ENCODE peak calls at places on chromosomes 16 and 17, in five cellular contexts. W is mammary epithelial cell, O is stomach, Z is cardiac muscle cell, I is tibial artery. H is an unnamed sample.

GRCh38 chr16:67013823-67014640 is 14.9 kb upstream of the CBFB start:
- DNase-seq in W (no peak), O (peak; percentile 68), Z (peak; percentile 89), I (peak; percentile 95), H (no peak)

GRCh38 chr16:57757883-57758282 is 22.3 kb downstream of the KATNB1 start:
- DNase-seq in W (no peak), O (no peak), Z (no peak), I (no peak), H (no peak)

GRCh38 chr17:57442914-57443571 is 186.7 kb downstream of the MSI2 start:
- DNase-seq in W (peak; percentile 70), O (peak; percentile 36), Z (peak; percentile 52), I (no peak), H (peak; percentile 22)

GRCh38 chr16:27246439-27246838 is 22.1 kb downstream of the NSMCE1 start:
- DNase-seq in W (no peak), O (no peak), Z (no peak), I (no peak), H (no peak)

GRCh38 chr17:66952031-66952524 is 12.4 kb upstream of the CACNG4 start:
- DNase-seq in W (peak; percentile 97), O (peak; percentile 71), Z (peak; percentile 63), I (no peak), H (peak; percentile 95)

GRCh38 chr17:17073627-17074521 is 31.6 kb downstream of the MPRIP start:
- DNase-seq in W (no peak), O (no peak), Z (no peak), I (peak; percentile 55), H (no peak)

GRCh38 chr16:69839240-69839688 is 77.1 kb downstream of the WWP2 start:
- DNase-seq in W (no peak), O (no peak), Z (no peak), I (no peak), H (no peak)

GRCh38 chr17:45293413-45294211 is 23.2 kb downstream of the MAP3K14 start:
- DNase-seq in W (peak; percentile 81), O (peak; percentile 78), Z (peak; percentile 90), I (peak; percentile 94), H (no peak)

GRCh38 chr17:73613271-73613941 is 30.8 kb downstream of the SDK2 start:
- DNase-seq in W (no peak), O (no peak), Z (no peak), I (no peak), H (no peak)

GRCh38 chr17:44915321-44915726 is at the start of gene GFAP:
- DNase-seq in W (no peak), O (no peak), Z (no peak), I (peak; percentile 56), H (no peak)

GRCh38 chr17:43917348-43918025 is 10.2 kb upstream of the MPP2 start:
- DNase-seq in W (no peak), O (peak; percentile 30), Z (peak; percentile 45), I (no peak), H (no peak)

GRCh38 chr17:75873587-75874322 is 4.6 kb downstream of the TRIM47 start:
- DNase-seq in W (no peak), O (no peak), Z (no peak), I (peak; percentile 88), H (no peak)

GRCh38 chr17:4199818-4200402 is 56.9 kb downstream of the CYB5D2 start:
- DNase-seq in W (peak; percentile 13), O (no peak), Z (peak; percentile 56), I (no peak), H (no peak)

GRCh38 chr16:17395849-17396480 is 74.8 kb downstream of the XYLT1 start:
- DNase-seq in W (no peak), O (peak; percentile 49), Z (peak; percentile 47), I (peak; percentile 76), H (peak; percentile 45)

GRCh38 chr17:45640141-45640850 is 143.8 kb upstream of the CRHR1 start:
- DNase-seq in W (peak; percentile 39), O (peak; percentile 70), Z (peak; percentile 86), I (peak; percentile 73), H (peak; percentile 14)

DNA sequence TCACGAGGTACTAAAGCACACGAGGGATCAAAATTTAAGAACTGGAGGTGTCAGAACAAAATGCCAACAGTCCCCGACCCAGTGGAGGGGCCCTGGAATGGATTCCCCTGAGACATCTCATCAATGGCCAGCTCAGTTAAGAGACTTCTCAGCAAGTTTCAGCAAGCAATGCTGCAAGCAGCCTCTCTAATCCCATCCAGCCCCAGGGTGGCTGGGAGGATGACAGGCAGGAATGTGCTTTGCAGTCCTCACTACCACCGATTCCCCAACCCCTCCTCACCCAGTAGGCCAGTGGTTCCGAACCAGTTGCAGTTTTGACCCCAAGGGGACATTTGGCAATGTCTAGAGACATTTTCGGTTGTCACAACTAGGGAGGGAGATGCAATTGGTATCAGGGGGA is 8.7 kb downstream of the GPRC5B start:
- DNase-seq in W (no peak), O (no peak), Z (no peak), I (no peak), H (no peak)
- H3K27ac ChIP-seq in W (no peak overlapping the region), O (no peak overlapping the region), Z (no peak overlapping the region), I (no peak overlapping the region), H (no peak overlapping the region)

GRCh38 chr17:62792122-62792800 is 15.9 kb downstream of the MARCHF10 start:
- DNase-seq in W (peak; percentile 60), O (no peak), Z (peak; percentile 62), I (no peak), H (peak; percentile 66)
- H3K27ac ChIP-seq in W (no peak overlapping the region), O (no peak overlapping the region), Z (no peak overlapping the region), I (no peak overlapping the region), H (peak overlapping the region; percentile 64)

GRCh38 chr16:87266846-87267245 is 50.3 kb downstream of the C16orf95 start:
- DNase-seq in W (no peak), O (no peak), Z (no peak), I (peak; percentile 29), H (no peak)
- H3K27ac ChIP-seq in W (no peak overlapping the region), O (no peak overlapping the region), Z (peak overlapping the region; percentile 64), I (no peak overlapping the region), H (no peak overlapping the region)

GRCh38 chr16:7331997-7332396 is 648 bp upstream of the RBFOX1 start:
- DNase-seq in W (no peak), O (no peak), Z (no peak), I (no peak), H (no peak)
- H3K27ac ChIP-seq in W (no peak overlapping the region), O (no peak overlapping the region), Z (peak overlapping the region; percentile 90), I (no peak overlapping the region), H (no peak overlapping the region)

GRCh38 chr16:2037631-2038358 is 9.8 kb downstream of the NTHL1 start:
- DNase-seq in W (no peak), O (no peak), Z (no peak), I (no peak), H (no peak)
- H3K27ac ChIP-seq in W (no peak overlapping the region), O (peak overlapping the region; percentile 92), Z (no peak overlapping the region), I (peak overlapping the region; percentile 96), H (no peak overlapping the region)

DNA sequence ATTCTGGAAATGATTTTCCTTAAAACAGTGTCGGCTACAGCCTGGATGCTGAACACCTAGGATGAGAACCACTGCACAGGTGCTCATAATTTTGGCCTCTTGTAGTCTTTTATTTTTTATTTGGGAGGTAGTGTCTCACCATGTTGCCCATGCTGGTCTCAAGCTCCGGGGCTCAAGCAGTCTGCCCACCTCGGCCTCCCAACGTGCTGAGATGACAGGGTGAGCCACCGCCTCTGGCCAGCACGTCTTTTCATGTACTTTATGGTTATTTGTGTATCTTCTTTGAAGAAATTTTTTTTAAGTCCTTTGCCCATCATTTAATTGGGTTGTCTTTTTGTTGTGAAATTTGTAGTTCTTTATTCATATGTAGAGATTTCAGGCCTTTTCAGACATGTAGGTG is 58.0 kb downstream of the WDR45B start:
- DNase-seq in W (no peak), O (no peak), Z (no peak), I (no peak), H (no peak)
- H3K27ac ChIP-seq in W (no peak overlapping the region), O (peak overlapping the region; percentile 98), Z (peak overlapping the region; percentile 48), I (no peak overlapping the region), H (no peak overlapping the region)

DNA sequence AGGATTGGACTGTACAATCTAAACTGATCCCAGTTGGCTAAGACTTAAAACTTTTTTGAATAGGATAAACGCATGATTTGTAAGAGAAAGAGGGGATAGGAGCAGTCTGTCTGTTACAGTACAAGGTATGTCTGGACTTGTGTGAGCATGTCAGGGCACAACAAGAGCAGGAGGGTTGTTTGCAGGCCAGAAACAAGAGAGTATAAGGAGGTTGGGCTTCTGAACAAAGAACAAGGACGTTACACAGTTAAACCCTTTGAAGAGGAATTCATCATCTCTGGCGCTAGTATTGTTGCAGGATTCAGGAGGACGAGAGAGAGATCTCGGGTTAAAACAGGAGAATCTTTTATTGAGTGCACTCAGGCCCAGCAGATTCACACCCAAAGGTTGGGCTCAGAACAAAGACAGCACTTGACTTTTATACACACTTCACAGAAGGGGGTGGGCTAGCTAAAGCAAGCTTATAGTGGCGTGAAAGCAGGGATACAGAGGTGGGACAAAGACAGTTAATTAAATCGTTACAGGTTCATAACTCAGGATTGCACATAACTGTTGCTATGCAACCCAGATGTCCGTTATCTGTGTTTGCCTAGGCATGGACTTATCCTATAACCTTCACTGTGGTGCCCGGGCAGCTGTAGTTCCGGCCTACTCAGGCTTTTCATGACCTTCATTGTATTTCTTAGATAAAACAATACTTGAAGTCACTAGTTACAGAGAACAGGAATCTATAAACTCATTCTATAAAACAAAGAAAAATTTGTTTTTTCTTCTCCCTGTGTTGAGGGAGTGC is 34.4 kb downstream of the SEC14L1 start:
- DNase-seq in W (peak; percentile 36), O (peak; percentile 57), Z (no peak), I (no peak), H (no peak)
- H3K27ac ChIP-seq in W (no peak overlapping the region), O (peak overlapping the region; percentile 54), Z (no peak overlapping the region), I (no peak overlapping the region), H (no peak overlapping the region)

H was measured in epithelial cell of prostate.